ENCODE peak calls at places on chromosomes 5 and 9, in eight cellular contexts. I, U, E, Z, B, H, J and Y are unnamed samples.

GRCh38 chr5:147303251-147303650 is 68.4 kb downstream of the STK32A start:
- DNase-seq in I (no peak), U (no peak), E (no peak), Z (no peak), B (no peak), H (no peak), J (no peak), Y (no peak)

GRCh38 chr5:129382921-129383672 is 77.0 kb upstream of the ADAMTS19 start:
- DNase-seq in I (no peak), U (no peak), E (no peak), Z (no peak), B (no peak), H (no peak), J (no peak), Y (no peak)

GRCh38 chr9:110340306-110340705 is 2.6 kb upstream of the TXNDC8 start:
- DNase-seq in I (no peak), U (peak), E (no peak), Z (no peak), B (peak), H (no peak), J (no peak), Y (no peak)

GRCh38 chr5:88889165-88890069 is 6.4 kb upstream of the MEF2C start:
- DNase-seq in I (peak), U (no peak), E (peak), Z (peak), B (no peak), H (peak), J (peak), Y (peak)

GRCh38 chr9:32776201-32776600 is 7.1 kb upstream of the TMEM215 start:
- DNase-seq in I (no peak), U (no peak), E (no peak), Z (no peak), B (no peak), H (no peak), J (no peak), Y (no peak)

GRCh38 chr5:132272341-132273210 is 15.1 kb downstream of the PDLIM4 start:
- DNase-seq in I (no peak), U (peak), E (peak), Z (no peak), B (no peak), H (peak), J (peak), Y (peak)

GRCh38 chr5:68258531-68258930 is 43.0 kb downstream of the PIK3R1 start:
- DNase-seq in I (no peak), U (no peak), E (no peak), Z (no peak), B (no peak), H (no peak), J (no peak), Y (no peak)

GRCh38 chr5:6766558-6767191 is 53.4 kb downstream of the TENT4A start:
- DNase-seq in I (peak), U (peak), E (no peak), Z (peak), B (peak), H (peak), J (peak), Y (no peak)

GRCh38 chr5:65924366-65925093 is 1.8 kb upstream of the ERBIN start:
- DNase-seq in I (no peak), U (no peak), E (peak), Z (no peak), B (no peak), H (no peak), J (peak), Y (peak)

GRCh38 chr5:59506285-59506877 is 387.1 kb downstream of the PDE4D start:
- DNase-seq in I (no peak), U (no peak), E (no peak), Z (no peak), B (no peak), H (no peak), J (no peak), Y (no peak)

GRCh38 chr5:136743052-136743451 is 377.7 kb upstream of the TRPC7 start:
- DNase-seq in I (no peak), U (no peak), E (no peak), Z (no peak), B (no peak), H (no peak), J (no peak), Y (no peak)

GRCh38 chr5:67094476-67095300 is 101.9 kb downstream of the CD180 start:
- DNase-seq in I (no peak), U (peak), E (no peak), Z (no peak), B (no peak), H (peak), J (no peak), Y (no peak)

GRCh38 chr9:112081918-112082729 is 93.0 kb downstream of the SUSD1 start:
- DNase-seq in I (no peak), U (no peak), E (no peak), Z (no peak), B (no peak), H (no peak), J (peak), Y (no peak)

GRCh38 chr5:131323378-131323777 is 59.5 kb downstream of the CDC42SE2 start:
- DNase-seq in I (no peak), U (no peak), E (no peak), Z (no peak), B (no peak), H (no peak), J (no peak), Y (no peak)

GRCh38 chr5:140075371-140075770 is 32.3 kb upstream of the NRG2 start:
- DNase-seq in I (no peak), U (no peak), E (no peak), Z (no peak), B (no peak), H (no peak), J (no peak), Y (peak)

GRCh38 chr5:136054133-136054996 is 25.6 kb downstream of the TGFBI start:
- DNase-seq in I (peak), U (no peak), E (no peak), Z (peak), B (no peak), H (peak), J (no peak), Y (no peak)

GRCh38 chr9:128607642-128608350 is 48.9 kb downstream of the DYNC2I2 start:
- DNase-seq in I (no peak), U (no peak), E (no peak), Z (peak), B (no peak), H (peak), J (peak), Y (no peak)

GRCh38 chr5:3954189-3954588 is 358.6 kb downstream of the IRX1 start:
- DNase-seq in I (no peak), U (no peak), E (no peak), Z (no peak), B (no peak), H (no peak), J (no peak), Y (no peak)

GRCh38 chr5:21225223-21226064 is 1237.4 kb upstream of the CDH18 start:
- DNase-seq in I (no peak), U (no peak), E (no peak), Z (no peak), B (no peak), H (no peak), J (no peak), Y (no peak)

GRCh38 chr5:21219255-21219654 is 1231.3 kb upstream of the CDH18 start:
- DNase-seq in I (no peak), U (no peak), E (no peak), Z (no peak), B (no peak), H (no peak), J (no peak), Y (no peak)

GRCh38 chr5:21219966-21220365 is 1232.0 kb upstream of the CDH18 start:
- DNase-seq in I (no peak), U (no peak), E (no peak), Z (no peak), B (no peak), H (no peak), J (no peak), Y (no peak)
- TF ChIP-seq CTCF in I (no peak), U (no peak), E (no peak), Z (no peak), B (no peak), H (no peak), J (no peak), Y (no peak)

DNA sequence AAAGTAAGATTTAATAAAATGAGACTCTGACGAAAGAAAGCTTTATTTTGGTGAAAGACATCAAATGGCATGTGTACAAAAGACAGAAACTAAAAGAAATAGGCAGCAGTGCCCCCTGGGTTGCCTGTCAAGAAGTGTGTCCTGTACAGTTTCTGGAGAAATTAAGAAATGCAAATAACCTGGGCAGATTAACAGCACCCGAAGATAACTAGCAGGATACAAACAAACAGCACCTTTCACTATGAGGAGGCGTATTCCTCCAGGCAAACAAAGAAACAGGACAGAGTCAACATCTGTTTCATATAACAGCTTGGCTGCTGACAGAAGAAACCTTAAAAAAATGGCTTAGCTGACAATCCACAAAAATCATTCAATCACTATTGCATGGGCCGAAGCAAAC is 162.3 kb downstream of the ARL15 start:
- DNase-seq in I (no peak), U (no peak), E (no peak), Z (no peak), B (no peak), H (no peak), J (no peak), Y (no peak)
- TF ChIP-seq CTCF in I (no peak), U (peak), E (no peak), Z (peak), B (no peak), H (no peak), J (no peak), Y (peak)

GRCh38 chr9:86252870-86253269 is 6.6 kb downstream of the C9orf153 start:
- DNase-seq in I (no peak), U (no peak), E (no peak), Z (no peak), B (no peak), H (no peak), J (no peak), Y (no peak)
- TF ChIP-seq CTCF in I (no peak), U (no peak), E (no peak), Z (no peak), B (no peak), H (no peak), J (no peak), Y (no peak)

DNA sequence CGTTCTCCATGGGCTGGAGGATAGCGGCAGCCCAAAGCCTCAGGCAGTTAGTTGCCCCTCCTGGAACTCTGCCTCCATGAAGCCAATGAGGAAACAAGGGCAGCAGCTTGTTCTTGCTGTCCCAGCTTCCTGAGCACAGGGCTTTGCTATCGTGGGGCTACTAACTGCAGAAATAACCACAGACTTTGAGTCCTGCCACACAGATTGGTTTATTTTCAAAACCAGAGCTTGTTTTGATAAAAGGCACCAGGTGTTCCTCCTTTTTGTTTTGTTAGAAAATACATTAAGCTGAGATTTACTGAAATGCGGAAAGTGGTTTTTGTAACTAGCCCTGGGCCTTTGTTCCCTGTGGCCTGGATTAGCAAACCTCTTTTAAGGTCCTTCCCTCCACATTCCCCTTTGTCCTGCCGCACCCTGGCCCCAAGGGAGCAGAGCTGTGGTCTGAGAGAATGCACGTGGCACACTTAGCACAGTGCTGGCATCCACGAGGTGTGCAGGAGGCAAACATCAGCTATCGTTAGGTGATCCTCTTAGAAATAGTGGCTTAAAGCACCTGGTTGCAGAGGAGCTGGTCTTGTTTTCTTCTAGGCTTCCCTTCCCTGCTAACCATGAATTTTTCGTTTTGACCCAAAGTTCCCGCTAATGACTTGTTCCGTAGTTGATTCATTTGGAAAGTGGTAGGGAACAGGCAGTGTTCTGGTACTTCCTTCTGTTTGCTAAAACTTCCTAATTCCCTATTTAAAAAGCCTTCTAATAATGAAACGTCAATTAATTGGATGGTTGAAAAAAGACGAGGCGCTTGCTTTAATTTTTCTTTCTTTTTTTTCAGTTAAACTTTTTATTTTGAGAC is 21.5 kb downstream of the MVB12B start:
- DNase-seq in I (no peak), U (no peak), E (no peak), Z (no peak), B (no peak), H (no peak), J (no peak), Y (no peak)
- TF ChIP-seq CTCF in I (no peak), U (no peak), E (no peak), Z (no peak), B (no peak), H (no peak), J (no peak), Y (no peak)

DNA sequence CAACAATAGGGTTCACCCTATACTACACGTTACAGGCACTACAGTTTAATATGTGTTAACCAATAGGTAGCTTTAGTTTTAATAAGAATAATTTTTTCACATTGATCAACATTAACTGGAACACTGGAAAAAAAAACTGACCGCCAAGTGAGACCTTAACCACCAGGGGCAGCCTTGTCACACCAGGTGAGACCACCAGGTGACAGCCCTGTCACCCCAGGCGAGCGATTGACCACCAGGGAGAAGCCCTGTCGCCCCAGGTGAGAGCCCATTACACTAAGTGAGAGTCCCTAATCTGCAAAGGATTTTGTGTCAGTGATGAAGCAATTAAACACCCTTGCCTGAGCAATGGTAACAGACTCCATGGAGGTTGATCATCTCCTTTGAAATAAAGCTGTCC is 75.4 kb upstream of the SYK start:
- DNase-seq in I (no peak), U (no peak), E (no peak), Z (no peak), B (no peak), H (no peak), J (no peak), Y (no peak)
- TF ChIP-seq CTCF in I (no peak), U (no peak), E (no peak), Z (no peak), B (peak), H (no peak), J (no peak), Y (peak)

DNA sequence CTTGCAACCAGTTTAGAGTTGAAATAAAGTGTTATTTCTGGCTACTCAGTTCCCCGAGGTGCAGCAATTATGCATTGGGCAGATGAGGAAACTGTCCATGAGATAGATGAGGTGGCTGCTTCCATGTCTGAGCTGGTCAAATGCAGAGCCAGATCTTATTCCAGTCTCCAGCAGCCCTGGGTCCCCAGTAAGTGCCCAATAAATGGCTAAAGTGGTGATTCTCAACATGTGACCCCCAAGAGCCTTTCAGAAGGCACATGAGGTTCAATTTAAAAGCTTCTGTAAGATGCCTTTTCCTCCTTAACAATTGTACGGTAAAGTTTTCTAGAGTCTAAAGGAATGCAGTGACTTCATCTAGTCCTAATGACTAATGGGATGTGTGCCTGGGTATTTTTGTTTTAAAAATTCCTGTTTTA is 17.5 kb downstream of the ATOX1 start:
- DNase-seq in I (no peak), U (peak), E (no peak), Z (no peak), B (no peak), H (no peak), J (no peak), Y (no peak)
- TF ChIP-seq CTCF in I (no peak), U (no peak), E (no peak), Z (peak), B (no peak), H (peak), J (no peak), Y (no peak)

DNA sequence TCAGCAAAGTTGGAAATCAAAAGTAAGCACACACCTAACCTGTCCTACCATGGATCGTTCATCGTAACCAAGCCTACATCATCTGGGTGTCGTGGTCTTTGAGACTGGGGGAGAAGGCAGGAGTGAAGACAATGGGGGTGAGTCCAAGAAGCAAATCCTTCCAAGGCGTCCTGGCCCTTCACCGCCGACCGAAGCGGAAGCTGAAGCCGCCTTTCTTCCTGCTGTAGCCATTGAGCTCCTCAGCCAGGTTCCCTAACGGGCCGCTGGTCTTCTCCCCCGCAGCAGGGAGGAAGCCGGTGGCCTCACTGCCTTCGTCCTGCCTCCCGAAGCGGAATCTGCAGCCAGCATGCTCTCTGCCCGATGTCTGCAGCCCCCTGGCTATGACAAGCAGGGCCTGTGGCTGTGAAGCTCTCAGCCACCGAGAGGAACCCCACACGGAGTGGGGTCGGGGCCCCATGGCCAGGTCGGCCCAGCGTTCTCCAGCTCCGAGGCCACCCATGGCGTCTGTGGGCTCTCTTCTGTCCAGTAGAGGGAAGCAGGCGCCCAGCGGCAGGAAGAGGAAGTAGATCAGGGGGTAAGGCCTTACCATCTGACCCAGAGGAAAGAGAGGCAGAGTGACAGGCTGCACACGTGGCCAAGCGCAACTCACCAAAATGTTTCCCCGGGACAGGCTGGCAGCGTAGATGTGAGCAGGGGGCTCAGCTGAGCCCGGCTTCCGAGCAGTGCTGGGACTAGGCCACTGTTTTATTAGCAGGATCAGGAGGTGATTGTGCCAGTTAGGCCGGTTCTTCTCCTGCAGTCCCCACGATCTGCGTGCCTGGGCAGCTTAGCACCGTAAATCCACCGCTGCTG is 3.1 kb downstream of the QRFP start:
- DNase-seq in I (no peak), U (no peak), E (no peak), Z (peak), B (no peak), H (no peak), J (peak), Y (no peak)
- TF ChIP-seq CTCF in I (no peak), U (peak), E (peak), Z (peak), B (peak), H (no peak), J (peak), Y (no peak)

GRCh38 chr5:172293054-172293744 is 9.6 kb upstream of the UBTD2 start:
- DNase-seq in I (peak), U (peak), E (peak), Z (peak), B (peak), H (peak), J (peak), Y (peak)
- TF ChIP-seq CTCF in I (no peak), U (peak), E (peak), Z (peak), B (peak), H (peak), J (peak), Y (peak)

GRCh38 chr5:163607256-163607655 is 101.8 kb downstream of the MAT2B start:
- DNase-seq in I (no peak), U (no peak), E (no peak), Z (no peak), B (no peak), H (no peak), J (no peak), Y (no peak)
- TF ChIP-seq CTCF in I (no peak), U (no peak), E (no peak), Z (no peak), B (no peak), H (no peak), J (no peak), Y (no peak)

GRCh38 chr5:75054110-75054930 is 2.0 kb upstream of the GCNT4 start:
- DNase-seq in I (peak), U (peak), E (no peak), Z (no peak), B (no peak), H (peak), J (peak), Y (no peak)
- TF ChIP-seq CTCF in I (no peak), U (no peak), E (no peak), Z (no peak), B (no peak), H (no peak), J (no peak), Y (no peak)